ENCODE peak calls at places on chromosome 22, in nine cellular contexts. G, Y, C, T, A, Q, D, S and U are unnamed samples.
A peak's percentile ranks its signal among the peaks of the same experiment; 100 is the strongest.

GRCh38 chr22:38754247-38755154 is 1.3 kb downstream of the SUN2 start:
- DNase-seq in G (no peak), Y (peak; percentile 67), C (peak; percentile 76), T (no peak), A (peak; percentile 63), Q (no peak), D (no peak), S (peak; percentile 57), U (peak; percentile 39)

GRCh38 chr22:29370556-29370955 is 17.8 kb downstream of the AP1B1 start:
- DNase-seq in G (no peak), Y (no peak), C (no peak), T (no peak), A (no peak), Q (no peak), D (no peak), S (no peak), U (no peak)

GRCh38 chr22:25564979-25565677 is 653 bp downstream of the GRK3 start:
- DNase-seq in G (no peak), Y (no peak), C (peak; percentile 43), T (no peak), A (no peak), Q (peak; percentile 3), D (no peak), S (no peak), U (no peak)

GRCh38 chr22:25362883-25363240 is 143.4 kb downstream of the CRYBB2 start:
- DNase-seq in G (no peak), Y (no peak), C (no peak), T (no peak), A (no peak), Q (no peak), D (no peak), S (no peak), U (no peak)

GRCh38 chr22:48926663-48927062 is 901.0 kb downstream of the BRD1 start:
- DNase-seq in G (no peak), Y (no peak), C (no peak), T (no peak), A (no peak), Q (no peak), D (no peak), S (no peak), U (no peak)

GRCh38 chr22:19419464-19420178 is 11.9 kb downstream of the HIRA start:
- DNase-seq in G (no peak), Y (no peak), C (no peak), T (peak; percentile 16), A (no peak), Q (no peak), D (no peak), S (no peak), U (no peak)

GRCh38 chr22:28955817-28956216 is 72.4 kb downstream of the ZNRF3 start:
- DNase-seq in G (no peak), Y (no peak), C (no peak), T (peak; percentile 56), A (peak; percentile 29), Q (no peak), D (no peak), S (no peak), U (no peak)

GRCh38 chr22:38782402-38783094 is 11.4 kb downstream of the DNAL4 start:
- DNase-seq in G (no peak), Y (no peak), C (no peak), T (no peak), A (peak; percentile 49), Q (no peak), D (no peak), S (no peak), U (peak; percentile 65)

GRCh38 chr22:50169181-50169759 is 1.3 kb upstream of the PANX2 start:
- DNase-seq in G (no peak), Y (no peak), C (no peak), T (no peak), A (no peak), Q (no peak), D (no peak), S (no peak), U (no peak)

GRCh38 chr22:50581950-50582561 is 593 bp downstream of the CHKB start:
- DNase-seq in G (no peak), Y (no peak), C (no peak), T (no peak), A (peak; percentile 18), Q (no peak), D (no peak), S (no peak), U (no peak)

GRCh38 chr22:37805878-37806277 is 1.9 kb upstream of the GCAT start:
- DNase-seq in G (no peak), Y (no peak), C (no peak), T (no peak), A (no peak), Q (no peak), D (no peak), S (no peak), U (no peak)

GRCh38 chr22:20511578-20512259 is 4.3 kb downstream of the MED15 start:
- DNase-seq in G (no peak), Y (no peak), C (no peak), T (no peak), A (no peak), Q (no peak), D (no peak), S (no peak), U (no peak)

GRCh38 chr22:26362471-26362870 is 66.6 kb upstream of the ASPHD2 start:
- DNase-seq in G (no peak), Y (no peak), C (no peak), T (no peak), A (peak; percentile 68), Q (no peak), D (no peak), S (no peak), U (no peak)

GRCh38 chr22:49116021-49116420 is 711.7 kb downstream of the BRD1 start:
- DNase-seq in G (no peak), Y (no peak), C (no peak), T (no peak), A (no peak), Q (no peak), D (no peak), S (no peak), U (no peak)

GRCh38 chr22:37309221-37310074 is 27.1 kb downstream of the CYTH4 start:
- DNase-seq in G (no peak), Y (no peak), C (no peak), T (no peak), A (no peak), Q (no peak), D (no peak), S (no peak), U (no peak)

GRCh38 chr22:37623075-37624016 is 14.7 kb downstream of the GGA1 start:
- DNase-seq in G (no peak), Y (peak; percentile 44), C (peak; percentile 52), T (peak; percentile 51), A (peak; percentile 40), Q (peak; percentile 57), D (peak; percentile 75), S (peak; percentile 60), U (peak; percentile 36)

GRCh38 chr22:47634342-47634741 is 871.9 kb downstream of the TBC1D22A start:
- DNase-seq in G (no peak), Y (no peak), C (no peak), T (no peak), A (no peak), Q (no peak), D (no peak), S (no peak), U (no peak)

GRCh38 chr22:39690901-39691620 is 120.5 kb downstream of the CACNA1I start:
- DNase-seq in G (no peak), Y (no peak), C (peak; percentile 22), T (no peak), A (no peak), Q (no peak), D (peak; percentile 66), S (no peak), U (no peak)

GRCh38 chr22:50604256-50604580 is 3.6 kb downstream of the MAPK8IP2 start:
- DNase-seq in G (no peak), Y (no peak), C (no peak), T (no peak), A (no peak), Q (no peak), D (no peak), S (no peak), U (no peak)

GRCh38 chr22:47797546-47797945 is 1035.1 kb downstream of the TBC1D22A start:
- DNase-seq in G (no peak), Y (no peak), C (no peak), T (no peak), A (no peak), Q (no peak), D (no peak), S (no peak), U (no peak)

GRCh38 chr22:28935713-28936112 is 52.3 kb downstream of the ZNRF3 start:
- DNase-seq in G (no peak), Y (no peak), C (no peak), T (no peak), A (no peak), Q (no peak), D (no peak), S (no peak), U (no peak)

GRCh38 chr22:40035351-40035750 is 40.6 kb downstream of the FAM83F start:
- DNase-seq in G (no peak), Y (no peak), C (no peak), T (no peak), A (no peak), Q (no peak), D (no peak), S (no peak), U (no peak)

GRCh38 chr22:23230348-23231068 is 50.2 kb downstream of the BCR start:
- DNase-seq in G (no peak), Y (no peak), C (no peak), T (no peak), A (no peak), Q (no peak), D (no peak), S (no peak), U (no peak)
- H3K4me3 ChIP-seq in G (no peak overlapping the region), Y (no peak overlapping the region), C (no peak overlapping the region), T (no peak overlapping the region), A (no peak overlapping the region), Q (no peak overlapping the region), D (no peak overlapping the region), S (no peak overlapping the region), U (no peak overlapping the region)

GRCh38 chr22:46317646-46318045 is 17.9 kb upstream of the TRMU start:
- DNase-seq in G (no peak), Y (no peak), C (no peak), T (no peak), A (no peak), Q (no peak), D (no peak), S (no peak), U (no peak)
- H3K4me3 ChIP-seq in G (no peak overlapping the region), Y (no peak overlapping the region), C (no peak overlapping the region), T (no peak overlapping the region), A (no peak overlapping the region), Q (no peak overlapping the region), D (no peak overlapping the region), S (no peak overlapping the region), U (no peak overlapping the region)

GRCh38 chr22:46043339-46043738 is 66.4 kb upstream of the WNT7B start:
- DNase-seq in G (no peak), Y (no peak), C (no peak), T (no peak), A (no peak), Q (no peak), D (no peak), S (no peak), U (no peak)
- H3K4me3 ChIP-seq in G (no peak overlapping the region), Y (peak overlapping the region; percentile 81), C (no peak overlapping the region), T (no peak overlapping the region), A (peak overlapping the region; percentile 77), Q (no peak overlapping the region), D (no peak overlapping the region), S (peak overlapping the region; percentile 58), U (no peak overlapping the region)

DNA sequence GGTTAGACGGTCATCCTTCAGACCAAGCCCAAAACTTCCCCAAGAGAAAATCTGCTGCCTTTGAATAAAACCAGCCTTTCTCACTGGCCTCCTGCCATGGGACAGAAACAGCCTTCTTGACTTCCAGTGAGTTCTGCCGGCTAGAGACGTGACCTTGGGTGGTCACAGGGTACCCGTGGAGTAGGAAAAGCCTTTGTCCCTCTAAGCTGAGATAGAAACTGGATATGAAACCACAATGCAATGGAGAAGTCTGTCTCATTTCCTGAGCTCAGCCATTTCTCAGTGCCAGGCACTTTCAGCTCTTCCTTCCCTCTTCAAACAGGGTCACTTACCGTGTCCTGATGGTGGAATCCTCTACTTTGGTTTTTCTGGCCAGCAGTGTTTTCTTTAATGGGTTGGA is 21.2 kb upstream of the YWHAH start:
- DNase-seq in G (no peak), Y (no peak), C (peak; percentile 9), T (no peak), A (no peak), Q (no peak), D (no peak), S (peak; percentile 49), U (no peak)
- H3K4me3 ChIP-seq in G (no peak overlapping the region), Y (no peak overlapping the region), C (no peak overlapping the region), T (no peak overlapping the region), A (no peak overlapping the region), Q (no peak overlapping the region), D (no peak overlapping the region), S (no peak overlapping the region), U (no peak overlapping the region)